ENCODE peak calls at places on chromosomes 13 and 19, in six cellular contexts. Y, P, W, F, O and A are unnamed samples.
A peak's percentile ranks its signal among the peaks of the same experiment; 100 is the strongest.

GRCh38 chr19:8151499-8152035 is 2.2 kb upstream of the FBN3 start:
- DNase-seq in O (no peak), F (no peak), W (no peak), P (no peak), Y (no peak), A (no peak)

GRCh38 chr13:66994097-66994496 is 236.0 kb downstream of the PCDH9 start:
- DNase-seq in Y (no peak), F (no peak), O (peak; percentile 67), P (no peak), W (peak; percentile 61), A (peak; percentile 72)

GRCh38 chr19:948842-949496 is 23.1 kb downstream of the ARID3A start:
- DNase-seq in O (no peak), F (no peak), W (no peak), Y (no peak), P (no peak), A (no peak)

GRCh38 chr19:15595069-15595468 is 19.9 kb upstream of the CYP4F8 start:
- DNase-seq in P (no peak), W (no peak), F (no peak), Y (no peak), O (peak; percentile 66), A (no peak)

GRCh38 chr13:114065141-114065925 is 67.1 kb downstream of the RASA3 start:
- DNase-seq in W (peak; percentile 94), F (peak; percentile 98), Y (no peak), O (peak; percentile 98), P (peak; percentile 85), A (peak; percentile 97)

GRCh38 chr19:12938536-12939291 is at the start of gene CALR:
- DNase-seq in F (peak; percentile 66), Y (no peak), W (no peak), O (peak; percentile 34), P (peak; percentile 36), A (no peak)

GRCh38 chr13:88472316-88472715 is 801.1 kb downstream of the SLITRK5 start:
- DNase-seq in P (no peak), W (no peak), O (no peak), F (no peak), Y (no peak), A (no peak)

GRCh38 chr19:52566588-52566987 is 3.5 kb upstream of the ZNF701 start:
- DNase-seq in F (peak; percentile 97), Y (no peak), W (no peak), P (no peak), O (peak; percentile 62), A (peak; percentile 52)

GRCh38 chr13:86409466-86410241 is 610.4 kb upstream of the SLITRK6 start:
- DNase-seq in W (no peak), O (no peak), F (no peak), Y (no peak), P (no peak), A (no peak)

GRCh38 chr19:13825489-13826475 is 30.5 kb downstream of the ZSWIM4 start:
- DNase-seq in Y (no peak), O (peak; percentile 59), F (peak; percentile 55), P (no peak), W (no peak), A (no peak)

GRCh38 chr19:53463263-53463662 is 4.3 kb upstream of the ZNF813 start:
- DNase-seq in O (no peak), F (peak; percentile 25), P (no peak), W (no peak), Y (no peak), A (peak; percentile 18)

GRCh38 chr19:39111593-39112199 is 13.9 kb upstream of the PAK4 start:
- DNase-seq in F (no peak), Y (no peak), W (no peak), P (no peak), O (peak; percentile 34), A (no peak)

GRCh38 chr13:93963266-93964131 is 516.0 kb downstream of the DCT start:
- DNase-seq in F (peak; percentile 52), P (no peak), O (peak; percentile 56), Y (peak; percentile 25), W (peak; percentile 63), A (peak; percentile 51)

GRCh38 chr13:48412100-48412556 is 785 bp downstream of the LPAR6 start:
- DNase-seq in W (no peak), Y (no peak), F (peak; percentile 45), P (no peak), O (peak; percentile 27), A (no peak)

GRCh38 chr13:71290963-71291937 is 575.8 kb downstream of the DACH1 start:
- DNase-seq in P (peak; percentile 47), O (peak; percentile 87), F (peak; percentile 29), Y (no peak), W (peak; percentile 11), A (no peak)

GRCh38 chr13:46321494-46322225 is 65.4 kb downstream of the RUBCNL start:
- DNase-seq in O (peak; percentile 48), Y (no peak), P (peak; percentile 78), W (peak; percentile 53), F (peak; percentile 62), A (peak; percentile 28)

GRCh38 chr19:57465680-57466381 is 8.9 kb upstream of the VN1R1 start:
- DNase-seq in O (peak; percentile 65), Y (peak; percentile 39), W (no peak), F (peak; percentile 77), P (no peak), A (no peak)